ENCODE peak calls at places on chromosomes 4 and X, in seven cellular contexts. N is H9; K is upper lobe of left lung; O is stomach; H is GM12865; P is activated CD8-positive, alpha-beta T cell treated with anti-CD3 and anti-CD28 coated beads for 36 hours; S is neural crest cell. Q is an unnamed sample.

GRCh38 chr4:187227907-187228699 is 504.4 kb upstream of the FAT1 start:
- DNase-seq in K (no peak), S (no peak), N (no peak), H (no peak), P (no peak), O (no peak), Q (no peak)

GRCh38 chr4:138035781-138036258 is 206.3 kb downstream of the SLC7A11 start:
- DNase-seq in P (no peak), S (no peak), N (no peak), K (no peak), O (no peak), H (peak; percentile 84), Q (peak; percentile 19)

GRCh38 chr4:123232439-123232838 is 164.2 kb upstream of the SPRY1 start:
- DNase-seq in S (no peak), O (no peak), K (no peak), N (no peak), P (no peak), H (no peak), Q (no peak)

GRCh38 chr4:119035941-119036737 is 99.5 kb upstream of the MYOZ2 start:
- DNase-seq in P (no peak), H (no peak), K (no peak), S (no peak), O (no peak), N (no peak), Q (no peak)

GRCh38 chrX:115912372-115912897 is 258.1 kb upstream of the AGTR2 start:
- DNase-seq in P (no peak), H (peak; percentile 73), O (no peak), N (peak; percentile 62), S (no peak), K (no peak), Q (no peak)

GRCh38 chrX:1361275-1361674 is 24.7 kb downstream of the IL3RA start:
- DNase-seq in P (peak; percentile 54), H (no peak), K (peak; percentile 15), O (no peak), S (no peak), N (no peak), Q (no peak)

GRCh38 chr4:186104895-186105720 is 604 bp downstream of the FAM149A start:
- DNase-seq in P (no peak), O (peak; percentile 32), H (no peak), N (peak; percentile 55), K (peak; percentile 25), S (peak; percentile 24), Q (no peak)

GRCh38 chr4:2804449-2804972 is 11.6 kb downstream of the SH3BP2 start:
- DNase-seq in N (no peak), S (no peak), P (no peak), H (no peak), O (no peak), K (peak; percentile 18), Q (no peak)

GRCh38 chr4:96379524-96379923 is 539.6 kb downstream of the PDHA2 start:
- DNase-seq in N (no peak), P (no peak), H (no peak), K (no peak), O (no peak), S (no peak), Q (no peak)

GRCh38 chrX:120377179-120377578 is 15.3 kb downstream of the ATP1B4 start:
- DNase-seq in H (no peak), K (no peak), O (no peak), P (no peak), N (no peak), S (no peak), Q (no peak)

GRCh38 chrX:144681501-144681900 is 565.8 kb upstream of the SPANXN1 start:
- DNase-seq in S (no peak), N (no peak), K (no peak), H (no peak), P (no peak), O (no peak), Q (no peak)

GRCh38 chrX:77953708-77954107 is 15.7 kb downstream of the PGAM4 start:
- DNase-seq in P (no peak), O (no peak), S (no peak), N (no peak), H (no peak), K (no peak), Q (no peak)

GRCh38 chrX:68698955-68699354 is 51.5 kb downstream of the STARD8 start:
- DNase-seq in P (no peak), S (no peak), H (no peak), N (no peak), O (peak; percentile 37), K (no peak), Q (no peak)

GRCh38 chr4:140637836-140638235 is 69.1 kb upstream of the UCP1 start:
- DNase-seq in H (peak; percentile 67), K (no peak), P (peak; percentile 60), S (peak; percentile 28), O (no peak), N (peak; percentile 41), Q (no peak)

GRCh38 chr4:139767168-139767567 is 101.5 kb downstream of the MGST2 start:
- DNase-seq in P (no peak), O (no peak), K (no peak), H (no peak), S (no peak), N (no peak), Q (no peak)

GRCh38 chrX:52363247-52363883 is 5.5 kb upstream of the XAGE2 start:
- DNase-seq in P (no peak), H (no peak), S (no peak), O (no peak), N (no peak), K (peak; percentile 30), Q (no peak)

GRCh38 chr4:32094987-32095386 is 1374.8 kb downstream of the PCDH7 start:
- DNase-seq in P (no peak), N (no peak), S (no peak), H (no peak), O (no peak), K (no peak), Q (no peak)

GRCh38 chr4:13705521-13706035 is 78.1 kb upstream of the BOD1L1 start:
- DNase-seq in P (no peak), O (no peak), K (peak; percentile 42), H (no peak), N (peak; percentile 28), S (no peak), Q (no peak)

GRCh38 chr4:61555789-61556188 is 355.7 kb downstream of the ADGRL3 start:
- DNase-seq in N (no peak), P (no peak), K (no peak), S (no peak), O (peak; percentile 40), H (no peak), Q (no peak)

GRCh38 chrX:1384738-1385250 is 7.1 kb downstream of the SLC25A6 start:
- DNase-seq in P (no peak), H (no peak), S (no peak), O (no peak), N (no peak), K (peak; percentile 18), Q (no peak)

GRCh38 chr4:51906167-51906647 is 63.3 kb downstream of the DCUN1D4 start:
- DNase-seq in K (no peak), N (no peak), P (peak; percentile 35), H (peak; percentile 75), O (no peak), S (no peak), Q (no peak)

GRCh38 chr4:3766791-3767561 is 791 bp downstream of the ADRA2C start:
- DNase-seq in P (peak; percentile 23), O (no peak), H (no peak), K (no peak), N (peak; percentile 87), S (peak; percentile 22), Q (no peak)

GRCh38 chrX:70924294-70924693 is 6.6 kb downstream of the SLC7A3 start:
- DNase-seq in P (no peak), K (no peak), H (no peak), N (no peak), O (no peak), S (no peak), Q (no peak)
- TF ChIP-seq CTCF in P (no peak), K (no peak), H (no peak), N (no peak), O (no peak), S (no peak), Q (no peak)

GRCh38 chrX:46819136-46819535 is 17.7 kb upstream of the RP2 start:
- DNase-seq in P (no peak), K (no peak), H (no peak), S (no peak), O (no peak), N (no peak), Q (no peak)

GRCh38 chrX:46814966-46815365 is 21.9 kb upstream of the RP2 start:
- DNase-seq in N (no peak), S (no peak), O (no peak), K (no peak), P (no peak), H (no peak), Q (no peak)

GRCh38 chrX:46820391-46821100 is 16.3 kb upstream of the RP2 start:
- DNase-seq in S (no peak), O (no peak), H (no peak), N (no peak), P (no peak), K (no peak), Q (no peak)
- TF ChIP-seq CTCF in S (no peak), O (no peak), H (no peak), N (no peak), P (no peak), K (no peak), Q (no peak)

GRCh38 chr4:39591290-39591689 is 47.4 kb downstream of the SMIM14 start:
- DNase-seq in N (no peak), S (no peak), O (peak; percentile 32), K (no peak), H (no peak), P (no peak), Q (no peak)
- TF ChIP-seq CTCF in N (no peak), S (no peak), O (no peak), K (no peak), H (no peak), P (no peak), Q (no peak)

GRCh38 chrX:44241551-44241950 is 101.9 kb downstream of the EFHC2 start:
- DNase-seq in N (no peak), H (no peak), S (no peak), K (no peak), O (no peak), P (no peak), Q (no peak)

GRCh38 chrX:44247468-44247867 is 96.0 kb downstream of the EFHC2 start:
- DNase-seq in O (no peak), K (no peak), S (no peak), H (no peak), N (no peak), P (no peak), Q (no peak)

GRCh38 chrX:44244008-44244407 is 99.5 kb downstream of the EFHC2 start:
- DNase-seq in P (peak; percentile 5), O (no peak), H (peak; percentile 9), N (no peak), S (no peak), K (no peak), Q (no peak)

GRCh38 chrX:44246826-44247225 is 96.6 kb downstream of the EFHC2 start:
- DNase-seq in P (no peak), S (no peak), K (no peak), O (no peak), N (no peak), H (no peak), Q (no peak)

DNA sequence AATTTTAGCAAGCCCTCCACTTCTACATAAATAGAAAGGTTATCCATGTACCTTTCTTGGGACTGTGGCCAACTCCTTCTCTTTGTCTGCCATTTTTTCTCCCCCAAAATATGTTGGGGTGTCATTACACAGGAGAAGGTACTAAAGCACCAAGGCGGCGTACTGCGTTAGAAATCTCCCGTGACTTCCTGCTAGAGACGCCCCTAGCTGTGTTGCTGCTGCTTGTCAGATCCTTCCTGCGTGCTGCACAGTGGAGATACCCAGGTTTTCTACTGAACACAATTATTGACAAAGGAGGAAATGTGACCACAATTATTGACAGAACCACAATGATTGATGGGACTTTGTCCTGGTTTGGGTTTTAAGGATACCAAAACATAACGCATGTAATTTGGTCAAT is 97.7 kb downstream of the EFHC2 start:
- DNase-seq in P (peak; percentile 40), S (no peak), N (no peak), H (no peak), K (no peak), O (no peak), Q (no peak)
- TF ChIP-seq CTCF in P (no peak), S (no peak), N (no peak), H (no peak), K (no peak), O (no peak), Q (no peak)